ENCODE peak calls at places on chromosomes 3 and 15, in six cellular contexts. Z is GM12891, Y is nephron progenitor cell, E is T1000, O is LNCaP clone FGC, X is neuronal stem cell. D is an unnamed sample.

GRCh38 chr15:99435761-99436346 is 129.9 kb upstream of the MEF2A start:
- DNase-seq in Z (no peak), Y (no peak), E (no peak), O (peak; percentile 36), X (no peak), D (no peak)

GRCh38 chr3:58356054-58356453 is 23.4 kb downstream of the PXK start:
- DNase-seq in Z (no peak), Y (no peak), E (no peak), O (no peak), X (no peak), D (peak; percentile 40)

GRCh38 chr3:176987901-176988300 is 209.4 kb downstream of the TBL1XR1 start:
- DNase-seq in Z (no peak), Y (no peak), E (no peak), O (no peak), X (no peak), D (no peak)

GRCh38 chr3:123424321-123424998 is 24.4 kb downstream of the ADCY5 start:
- DNase-seq in Z (no peak), Y (no peak), E (no peak), O (no peak), X (no peak), D (no peak)

GRCh38 chr3:174614046-174614445 is 245.1 kb upstream of the NAALADL2 start:
- DNase-seq in Z (no peak), Y (no peak), E (no peak), O (no peak), X (no peak), D (no peak)

GRCh38 chr15:77004189-77004588 is 9.3 kb downstream of the PSTPIP1 start:
- DNase-seq in Z (no peak), Y (no peak), E (no peak), O (no peak), X (no peak), D (no peak)

GRCh38 chr15:74788716-74789151 is 6.9 kb downstream of the CSK start:
- DNase-seq in Z (no peak), Y (no peak), E (no peak), O (no peak), X (no peak), D (no peak)

GRCh38 chr3:112653209-112653871 is 12.4 kb upstream of the CCDC80 start:
- DNase-seq in Z (no peak), Y (no peak), E (peak; percentile 56), O (no peak), X (no peak), D (peak; percentile 92)

GRCh38 chr15:98800437-98801233 is 152.3 kb downstream of the IGF1R start:
- DNase-seq in Z (no peak), Y (peak; percentile 38), E (no peak), O (no peak), X (peak; percentile 59), D (peak; percentile 72)

GRCh38 chr3:57756528-57757401 is 656 bp downstream of the SLMAP start:
- DNase-seq in Z (peak; percentile 29), Y (peak; percentile 65), E (no peak), O (no peak), X (peak; percentile 30), D (peak; percentile 68)

GRCh38 chr3:71461749-71462483 is 121.6 kb downstream of the FOXP1 start:
- DNase-seq in Z (no peak), Y (no peak), E (no peak), O (no peak), X (no peak), D (peak; percentile 72)

GRCh38 chr3:141405581-141405980 is 37.3 kb downstream of the ZBTB38 start:
- DNase-seq in Z (no peak), Y (no peak), E (no peak), O (no peak), X (no peak), D (no peak)

GRCh38 chr3:127750226-127751031 is 71.9 kb downstream of the MGLL start:
- DNase-seq in Z (no peak), Y (no peak), E (no peak), O (no peak), X (no peak), D (peak; percentile 93)

GRCh38 chr3:133384331-133385027 is 15.4 kb upstream of the BFSP2 start:
- DNase-seq in Z (peak; percentile 57), Y (peak; percentile 76), E (no peak), O (peak; percentile 35), X (peak; percentile 67), D (peak; percentile 66)

GRCh38 chr3:63934041-63934440 is 21.9 kb upstream of the SCAANT1 start:
- DNase-seq in Z (no peak), Y (no peak), E (no peak), O (no peak), X (no peak), D (no peak)

GRCh38 chr3:13480340-13481318 is 523 bp downstream of the HDAC11 start:
- DNase-seq in Z (no peak), Y (no peak), E (no peak), O (no peak), X (no peak), D (no peak)